ENCODE peak calls at places on chromosome 4, in ten cellular contexts. K is fibroblast of pulmonary artery; E is stimulated activated CD8-positive, alpha-beta memory T cell treated with anti-CD3 and anti-CD28 coated beads, Interleukin-4, amount 100 ng/mL, for 1 hour; A is SK-MEL-5; S is A549; L is epithelial cell of proximal tubule; U is skeletal muscle cell; X is Right ventricle myocardium superior; Q is T-helper 17 cell; T is ovary. F is an unnamed sample.

GRCh38 chr4:48898733-48899431 is 7.7 kb downstream of the OCIAD2 start:
- DNase-seq in K (peak; percentile 47), E (no peak), A (peak; percentile 48), S (no peak), L (no peak), U (no peak), X (no peak), Q (no peak), T (no peak), F (no peak)

GRCh38 chr4:140081582-140082398 is 72.2 kb downstream of the MAML3 start:
- DNase-seq in K (no peak), E (no peak), A (no peak), S (no peak), L (no peak), U (no peak), X (no peak), Q (no peak), T (no peak), F (no peak)

GRCh38 chr4:108763981-108764380 is 1.1 kb upstream of the ETNPPL start:
- DNase-seq in K (no peak), E (no peak), A (no peak), S (no peak), L (no peak), U (no peak), X (no peak), Q (no peak), T (no peak), F (no peak)

GRCh38 chr4:41438564-41438963 is 99.4 kb upstream of the LIMCH1 start:
- DNase-seq in K (no peak), E (no peak), A (no peak), S (no peak), L (no peak), U (no peak), X (no peak), Q (no peak), T (no peak), F (no peak)

GRCh38 chr4:125283702-125284279 is 31.0 kb upstream of the FAT4 start:
- DNase-seq in K (peak; percentile 68), E (no peak), A (peak; percentile 34), S (no peak), L (no peak), U (no peak), X (no peak), Q (no peak), T (no peak), F (no peak)

GRCh38 chr4:98387345-98388017 is 126.3 kb downstream of the RAP1GDS1 start:
- DNase-seq in K (no peak), E (no peak), A (no peak), S (no peak), L (no peak), U (no peak), X (no peak), Q (no peak), T (no peak), F (no peak)

GRCh38 chr4:15765910-15766703 is 12.0 kb upstream of the CD38 start:
- DNase-seq in K (no peak), E (no peak), A (no peak), S (no peak), L (no peak), U (no peak), X (no peak), Q (no peak), T (no peak), F (no peak)

GRCh38 chr4:14165253-14165942 is 537.9 kb upstream of the BOD1L1 start:
- DNase-seq in K (no peak), E (no peak), A (no peak), S (no peak), L (no peak), U (no peak), X (no peak), Q (no peak), T (no peak), F (no peak)

GRCh38 chr4:68372588-68372987 is 22.7 kb upstream of the YTHDC1 start:
- DNase-seq in K (no peak), E (no peak), A (no peak), S (no peak), L (no peak), U (no peak), X (no peak), Q (no peak), T (no peak), F (no peak)

GRCh38 chr4:2194556-2194955 is 47.4 kb downstream of the HAUS3 start:
- DNase-seq in K (no peak), E (no peak), A (no peak), S (no peak), L (no peak), U (no peak), X (no peak), Q (no peak), T (no peak), F (no peak)

GRCh38 chr4:141220271-141220654 is 432 bp upstream of the ZNF330 start:
- DNase-seq in K (no peak), E (no peak), A (no peak), S (no peak), L (peak; percentile 23), U (no peak), X (no peak), Q (no peak), T (no peak), F (no peak)

GRCh38 chr4:84573738-84574720 is 8.9 kb upstream of the CDS1 start:
- DNase-seq in K (no peak), E (no peak), A (no peak), S (no peak), L (no peak), U (no peak), X (no peak), Q (no peak), T (no peak), F (no peak)

GRCh38 chr4:163331629-163332360 is 601 bp downstream of the NPY1R start:
- DNase-seq in K (peak; percentile 28), E (no peak), A (peak; percentile 8), S (peak; percentile 4), L (no peak), U (no peak), X (peak; percentile 43), Q (no peak), T (peak; percentile 16), F (peak; percentile 61)

GRCh38 chr4:183434264-183435045 is 10.0 kb upstream of the CDKN2AIP start:
- DNase-seq in K (no peak), E (no peak), A (no peak), S (no peak), L (no peak), U (no peak), X (no peak), Q (no peak), T (no peak), F (no peak)

GRCh38 chr4:153255233-153255632 is 51.0 kb downstream of the TRIM2 start:
- DNase-seq in K (no peak), E (no peak), A (no peak), S (no peak), L (no peak), U (no peak), X (no peak), Q (no peak), T (no peak), F (no peak)

GRCh38 chr4:4837316-4837715 is 22.1 kb upstream of the MSX1 start:
- DNase-seq in K (no peak), E (no peak), A (no peak), S (no peak), L (no peak), U (no peak), X (no peak), Q (no peak), T (no peak), F (no peak)

GRCh38 chr4:154491731-154492249 is at the start of gene DCHS2:
- DNase-seq in K (no peak), E (no peak), A (no peak), S (peak; percentile 12), L (no peak), U (no peak), X (peak; percentile 40), Q (no peak), T (peak; percentile 53), F (peak; percentile 54)

GRCh38 chr4:74632634-74633033 is 161.7 kb downstream of the BTC start:
- DNase-seq in K (peak; percentile 99), E (no peak), A (no peak), S (no peak), L (peak; percentile 93), U (peak; percentile 98), X (no peak), Q (no peak), T (no peak), F (no peak)

GRCh38 chr4:144647095-144647959 is 1.4 kb downstream of the HHIP start:
- DNase-seq in K (peak; percentile 78), E (no peak), A (no peak), S (peak; percentile 5), L (no peak), U (no peak), X (no peak), Q (no peak), T (no peak), F (no peak)

GRCh38 chr4:166422475-166422874 is 549.4 kb downstream of the TLL1 start:
- DNase-seq in K (peak; percentile 77), E (no peak), A (no peak), S (no peak), L (no peak), U (peak; percentile 55), X (no peak), Q (no peak), T (no peak), F (no peak)

GRCh38 chr4:3271131-3271530 is 21.7 kb upstream of the RGS12 start:
- DNase-seq in K (no peak), E (no peak), A (no peak), S (no peak), L (no peak), U (no peak), X (peak; percentile 9), Q (no peak), T (no peak), F (no peak)